ENCODE peak calls at places on chromosomes 5 and 9, in six cellular contexts. K, L, I, P, V and D are unnamed samples.
A peak's percentile ranks its signal among the peaks of the same experiment; 100 is the strongest.

GRCh38 chr5:74555991-74556390 is 84.5 kb downstream of the ENC1 start:
- DNase-seq in K (no peak), L (no peak), I (no peak), P (no peak), V (no peak), D (no peak)

GRCh38 chr5:179901462-179901861 is 6.2 kb downstream of the TBC1D9B start:
- DNase-seq in K (no peak), L (no peak), I (no peak), P (no peak), V (no peak), D (no peak)

GRCh38 chr5:95935553-95936100 is 26.0 kb downstream of the ELL2 start:
- DNase-seq in K (no peak), L (no peak), I (no peak), P (no peak), V (no peak), D (no peak)

GRCh38 chr9:70297141-70297540 is 38.4 kb downstream of the SMC5 start:
- DNase-seq in K (no peak), L (peak; percentile 43), I (no peak), P (no peak), V (no peak), D (no peak)

GRCh38 chr5:73213566-73213998 is 40.6 kb downstream of the TMEM174 start:
- DNase-seq in K (no peak), L (peak; percentile 76), I (no peak), P (no peak), V (no peak), D (no peak)

GRCh38 chr9:91840882-91841281 is 109.1 kb downstream of the ROR2 start:
- DNase-seq in K (no peak), L (no peak), I (no peak), P (no peak), V (no peak), D (no peak)

GRCh38 chr9:114532561-114533237 is 27.4 kb upstream of the WHRN start:
- DNase-seq in K (no peak), L (peak; percentile 34), I (no peak), P (no peak), V (no peak), D (no peak)

GRCh38 chr5:144857454-144857853 is 686.8 kb downstream of the KCTD16 start:
- DNase-seq in K (no peak), L (no peak), I (no peak), P (peak; percentile 40), V (no peak), D (no peak)

GRCh38 chr5:31361906-31362900 is 168.7 kb downstream of the CDH6 start:
- DNase-seq in K (no peak), L (no peak), I (no peak), P (no peak), V (no peak), D (no peak)

GRCh38 chr9:122265265-122265900 is 701 bp downstream of the MRRF start:
- DNase-seq in K (peak; percentile 60), L (no peak), I (no peak), P (peak; percentile 77), V (no peak), D (peak; percentile 19)

GRCh38 chr9:84969084-84969483 is 299.6 kb downstream of the NTRK2 start:
- DNase-seq in K (no peak), L (no peak), I (no peak), P (no peak), V (no peak), D (no peak)

GRCh38 chr9:93082841-93083411 is 13.1 kb upstream of the CARD19 start:
- DNase-seq in K (no peak), L (no peak), I (no peak), P (no peak), V (peak; percentile 47), D (no peak)

GRCh38 chr5:157535042-157535865 is 40.3 kb downstream of the ADAM19 start:
- DNase-seq in K (no peak), L (no peak), I (peak; percentile 48), P (no peak), V (no peak), D (peak; percentile 85)

GRCh38 chr9:63859475-63860215 is 1425.4 kb downstream of the FOXD4L5 start:
- DNase-seq in K (peak; percentile 12), L (no peak), I (peak; percentile 33), P (no peak), V (peak; percentile 66), D (peak; percentile 38)

GRCh38 chr5:96963267-96963666 is 27.4 kb downstream of the LNPEP start:
- DNase-seq in K (peak; percentile 25), L (no peak), I (peak; percentile 56), P (peak; percentile 75), V (no peak), D (peak; percentile 64)

GRCh38 chr5:82352146-82352791 is 74.1 kb upstream of the RPS23 start:
- DNase-seq in K (peak; percentile 10), L (no peak), I (no peak), P (no peak), V (no peak), D (no peak)

GRCh38 chr9:133954862-133955529 is 37.1 kb downstream of the VAV2 start:
- DNase-seq in K (no peak), L (no peak), I (no peak), P (peak; percentile 63), V (peak; percentile 60), D (no peak)

GRCh38 chr5:64221911-64222310 is 56.3 kb downstream of the RNF180 start:
- DNase-seq in K (no peak), L (no peak), I (no peak), P (no peak), V (no peak), D (no peak)

GRCh38 chr5:45098483-45098882 is 289.7 kb downstream of the MRPS30 start:
- DNase-seq in K (no peak), L (no peak), I (no peak), P (no peak), V (no peak), D (no peak)

GRCh38 chr9:120439147-120439546 is 140.8 kb downstream of the CDK5RAP2 start:
- DNase-seq in K (peak; percentile 16), L (no peak), I (no peak), P (peak; percentile 25), V (no peak), D (peak; percentile 28)

GRCh38 chr5:177358333-177358939 is 712 bp downstream of the RGS14 start:
- DNase-seq in K (no peak), L (no peak), I (no peak), P (no peak), V (peak; percentile 65), D (no peak)

GRCh38 chr5:116646611-116647289 is 72.1 kb upstream of the SEMA6A start:
- DNase-seq in K (peak; percentile 2), L (no peak), I (no peak), P (no peak), V (no peak), D (no peak)

GRCh38 chr5:159218595-159219023 is 9.3 kb upstream of the RNF145 start:
- DNase-seq in K (peak; percentile 10), L (no peak), I (no peak), P (no peak), V (no peak), D (no peak)

GRCh38 chr9:70609542-70610286 is 195.3 kb upstream of the KLF9 start:
- DNase-seq in K (no peak), L (no peak), I (no peak), P (no peak), V (no peak), D (peak; percentile 92)

GRCh38 chr5:33891731-33892418 is at the start of gene ADAMTS12:
- DNase-seq in K (no peak), L (peak; percentile 31), I (peak; percentile 62), P (no peak), V (peak; percentile 81), D (peak; percentile 86)

GRCh38 chr5:34002629-34003328 is 5.1 kb downstream of the AMACR start:
- DNase-seq in K (no peak), L (no peak), I (no peak), P (no peak), V (no peak), D (peak; percentile 37)

DNA sequence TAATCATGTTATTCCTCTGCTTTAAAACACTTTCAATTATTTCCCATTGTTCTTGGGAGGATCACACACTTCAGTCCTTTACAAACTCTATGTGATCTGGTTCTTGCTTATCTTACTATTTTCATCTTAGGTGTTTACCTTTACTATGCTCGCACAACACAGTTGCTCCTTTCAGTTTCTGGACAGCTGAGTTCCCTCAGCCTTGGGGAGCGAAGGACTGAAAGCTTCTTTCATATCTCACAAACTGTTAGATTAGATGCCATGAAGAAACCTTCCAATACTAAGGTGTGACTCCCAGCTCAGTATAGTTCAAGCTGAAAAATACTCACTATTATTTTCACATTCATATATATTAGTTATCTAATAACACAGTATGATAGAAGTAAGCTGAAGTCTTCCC is 117.9 kb downstream of the CDC42SE2 start:
- DNase-seq in K (no peak), L (no peak), I (no peak), P (no peak), V (no peak), D (no peak)
- H3K4me1 ChIP-seq in K (no peaks in the 10 kb centered on the region), L (peaks cover 43% of the 10 kb centered on the region), I (peaks cover 59% of the 10 kb centered on the region), P (peaks cover 64% of the 10 kb centered on the region), V (no peaks in the 10 kb centered on the region), D (peaks cover 11% of the 10 kb centered on the region)

GRCh38 chr5:67146981-67147380 is 49.6 kb downstream of the CD180 start:
- DNase-seq in K (no peak), L (no peak), I (no peak), P (no peak), V (no peak), D (no peak)
- H3K27ac ChIP-seq in K (no peak overlapping the region), L (no peak overlapping the region), I (no peak overlapping the region), P (no peak overlapping the region), V (no peak overlapping the region), D (no peak overlapping the region)

GRCh38 chr5:44002381-44002901 is 386.8 kb downstream of the FGF10 start:
- DNase-seq in K (no peak), L (peak; percentile 82), I (no peak), P (no peak), V (no peak), D (no peak)

GRCh38 chr5:43996221-43996620 is 393.0 kb downstream of the FGF10 start:
- DNase-seq in K (no peak), L (no peak), I (no peak), P (no peak), V (no peak), D (no peak)

GRCh38 chr5:43997647-43998251 is 391.5 kb downstream of the FGF10 start:
- DNase-seq in K (no peak), L (peak; percentile 51), I (no peak), P (no peak), V (no peak), D (no peak)

DNA sequence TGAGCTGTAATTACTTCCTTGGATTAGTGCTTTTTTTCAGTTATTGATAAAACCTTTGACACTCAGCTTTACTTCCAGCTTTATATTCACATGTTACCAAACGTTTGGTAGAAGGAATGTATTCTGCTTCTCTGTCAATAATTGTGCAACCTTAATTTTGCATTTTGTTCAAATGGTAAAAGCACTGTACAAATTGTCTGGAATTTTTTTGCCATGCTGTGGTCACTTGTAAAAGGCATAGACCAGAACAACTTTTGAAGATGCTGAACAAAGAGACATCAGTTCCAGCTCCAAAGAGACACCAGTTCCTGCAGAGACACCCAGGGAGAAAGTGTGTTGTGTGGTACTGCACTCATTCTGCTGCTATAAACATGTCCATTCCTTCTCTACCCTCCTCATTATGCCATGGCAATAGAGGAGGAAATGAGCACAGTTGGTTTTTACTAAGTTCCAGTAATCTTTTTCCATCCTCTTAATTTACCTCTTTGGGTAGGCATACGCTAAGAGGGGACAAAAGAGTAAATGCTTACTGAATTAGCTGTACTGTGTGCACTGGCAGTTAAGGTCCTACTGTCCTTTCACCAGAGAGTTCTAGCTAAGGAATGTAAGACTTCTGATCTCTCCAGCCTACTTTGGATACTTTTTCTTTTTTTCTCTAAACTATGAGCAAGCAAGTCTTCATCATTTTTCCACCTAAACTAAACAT is 387.4 kb downstream of the FGF10 start:
- DNase-seq in K (no peak), L (no peak), I (no peak), P (no peak), V (no peak), D (no peak)
- H3K4me1 ChIP-seq in K (no peaks in the 10 kb centered on the region), L (peaks cover 39% of the 10 kb centered on the region), I (no peaks in the 10 kb centered on the region), P (no peaks in the 10 kb centered on the region), V (no peaks in the 10 kb centered on the region), D (no peaks in the 10 kb centered on the region)

GRCh38 chr5:39100301-39100850 is 26.2 kb upstream of the RICTOR start:
- DNase-seq in K (no peak), L (no peak), I (no peak), P (no peak), V (no peak), D (no peak)
- H3K27ac ChIP-seq in K (no peak overlapping the region), L (peak overlapping the region; percentile 86), I (no peak overlapping the region), P (no peak overlapping the region), V (no peak overlapping the region), D (no peak overlapping the region)